ENCODE peak calls at places on chromosomes 6 and 20, in five cellular contexts. Z is Calu3, M is HT1080, T is Daoy, G is stomach. N is an unnamed sample.
A peak's percentile ranks its signal among the peaks of the same experiment; 100 is the strongest.

GRCh38 chr20:51480507-51481270 is 61.8 kb downstream of the NFATC2 start:
- DNase-seq in M (no peak), Z (no peak), G (no peak), T (no peak), N (no peak)

GRCh38 chr6:16658661-16659060 is 102.6 kb downstream of the ATXN1 start:
- DNase-seq in T (no peak), G (no peak), Z (no peak), M (no peak), N (no peak)

GRCh38 chr20:62069741-62070216 is 4.1 kb upstream of the TAF4 start:
- DNase-seq in Z (no peak), T (peak; percentile 68), G (no peak), M (peak; percentile 50), N (peak; percentile 69)

GRCh38 chr6:6972456-6972855 is 135.3 kb upstream of the RREB1 start:
- DNase-seq in M (peak; percentile 75), Z (peak; percentile 8), T (peak; percentile 88), G (no peak), N (peak; percentile 46)

GRCh38 chr6:125481056-125481455 is 179.3 kb upstream of the HDDC2 start:
- DNase-seq in M (no peak), G (no peak), T (no peak), Z (no peak), N (no peak)

GRCh38 chr6:89209457-89209856 is 7.7 kb downstream of the GABRR1 start:
- DNase-seq in Z (no peak), G (no peak), T (no peak), M (peak; percentile 30), N (peak; percentile 18)

GRCh38 chr20:1567392-1568165 is 10.1 kb upstream of the SIRPD start:
- DNase-seq in G (no peak), M (peak; percentile 97), Z (no peak), T (peak; percentile 7), N (peak; percentile 76)

GRCh38 chr6:37690964-37691735 is 6.5 kb downstream of the MDGA1 start:
- DNase-seq in M (peak; percentile 43), G (no peak), T (no peak), Z (no peak), N (no peak)

GRCh38 chr6:34391023-34391485 is 1.4 kb downstream of the NUDT3 start:
- DNase-seq in G (no peak), T (peak; percentile 61), Z (peak; percentile 47), M (peak; percentile 65), N (peak; percentile 31)

GRCh38 chr20:39993737-39994136 is 695.3 kb downstream of the MAFB start:
- DNase-seq in G (no peak), M (no peak), T (no peak), Z (no peak), N (no peak)

GRCh38 chr6:124462746-124463145 is 499.5 kb upstream of the RNF217 start:
- DNase-seq in G (no peak), T (no peak), Z (no peak), M (no peak), N (no peak)

GRCh38 chr20:36109251-36109947 is 45.1 kb upstream of the EPB41L1 start:
- DNase-seq in T (no peak), G (no peak), Z (no peak), M (no peak), N (no peak)

GRCh38 chr6:103215835-103216234 is 1643.9 kb downstream of the HACE1 start:
- DNase-seq in Z (no peak), G (no peak), M (peak; percentile 51), T (no peak), N (peak; percentile 15)

N was measured in A172.